ENCODE peak calls at places on chromosomes 13 and 19, in six cellular contexts. G is stimulated activated CD4-positive, alpha-beta T cell treated with anti-CD3 and anti-CD28 coated beads, Interleukin-15, amount 100 ng/mL, for 1 hour; R is T follicular helper cell; I is H7; D is pons; L is activated naive CD8-positive, alpha-beta T cell treated with anti-CD3 and anti-CD28 coated beads, Interleukin-2, amount 50 U/mL, for 24 hours. K is an unnamed sample.

GRCh38 chr13:91078093-91078679 is 269.3 kb upstream of the MIR17HG start:
- DNase-seq in G (no peak), R (no peak), L (no peak), I (peak), D (peak), K (no peak)

GRCh38 chr13:22134261-22134660 is 463.4 kb downstream of the FGF9 start:
- DNase-seq in G (no peak), I (no peak), L (no peak), R (no peak), D (no peak), K (no peak)

GRCh38 chr19:55443824-55444719 is 972 bp upstream of the SHISA7 start:
- DNase-seq in L (no peak), D (no peak), R (no peak), G (no peak), I (peak), K (no peak)

GRCh38 chr13:104024416-104025170 is 958.4 kb upstream of the SLC10A2 start:
- DNase-seq in L (no peak), G (no peak), I (no peak), D (no peak), R (no peak), K (no peak)

GRCh38 chr19:19259741-19260140 is 13.4 kb downstream of the TM6SF2 start:
- DNase-seq in I (peak), R (no peak), D (peak), G (no peak), L (no peak), K (no peak)

GRCh38 chr13:22080832-22081231 is 410.0 kb downstream of the FGF9 start:
- DNase-seq in L (no peak), G (no peak), D (no peak), I (peak), R (no peak), K (no peak)

GRCh38 chr13:33556828-33557227 is 261.1 kb upstream of the RFC3 start:
- DNase-seq in G (no peak), R (no peak), L (no peak), I (no peak), D (no peak), K (no peak)

GRCh38 chr19:52492991-52493470 is 34.4 kb upstream of the ZNF808 start:
- DNase-seq in I (peak), R (no peak), G (no peak), L (no peak), D (no peak), K (no peak)